ENCODE peak calls at places on chromosome 1, in four cellular contexts. One of them, this sample, is unnamed.

GRCh38 chr1:201682964-201683363 is 144.0 kb downstream of the NAV1 start:
- DNase-seq in stimulated activated CD8-positive, alpha-beta memory T cell treated with anti-CD3 and anti-CD28 coated beads, Interleukin-4, amount 100 ng/mL, for 1 hour: no peak
- DNase-seq in left ventricle myocardium inferior: no peak
- DNase-seq in heart right ventricle: no peak
- DNase-seq in this sample: no peak

GRCh38 chr1:156717411-156717810 is 10.9 kb upstream of the METTL25B start:
- DNase-seq in stimulated activated CD8-positive, alpha-beta memory T cell treated with anti-CD3 and anti-CD28 coated beads, Interleukin-4, amount 100 ng/mL, for 1 hour: no peak
- DNase-seq in left ventricle myocardium inferior: no peak
- DNase-seq in heart right ventricle: no peak
- DNase-seq in this sample: no peak

GRCh38 chr1:203644191-203644590 is 17.6 kb downstream of the ATP2B4 start:
- DNase-seq in stimulated activated CD8-positive, alpha-beta memory T cell treated with anti-CD3 and anti-CD28 coated beads, Interleukin-4, amount 100 ng/mL, for 1 hour: no peak
- DNase-seq in left ventricle myocardium inferior: no peak
- DNase-seq in heart right ventricle: no peak
- DNase-seq in this sample: no peak

GRCh38 chr1:25477448-25478034 is 46.8 kb downstream of the MACO1 start:
- DNase-seq in stimulated activated CD8-positive, alpha-beta memory T cell treated with anti-CD3 and anti-CD28 coated beads, Interleukin-4, amount 100 ng/mL, for 1 hour: no peak
- DNase-seq in left ventricle myocardium inferior: no peak
- DNase-seq in heart right ventricle: no peak
- DNase-seq in this sample: no peak

GRCh38 chr1:93980320-93980744 is 71.1 kb upstream of the GCLM start:
- DNase-seq in stimulated activated CD8-positive, alpha-beta memory T cell treated with anti-CD3 and anti-CD28 coated beads, Interleukin-4, amount 100 ng/mL, for 1 hour: no peak
- DNase-seq in left ventricle myocardium inferior: no peak
- DNase-seq in heart right ventricle: no peak
- DNase-seq in this sample: no peak

GRCh38 chr1:224182057-224182865 is 779 bp upstream of the DEGS1 start:
- DNase-seq in stimulated activated CD8-positive, alpha-beta memory T cell treated with anti-CD3 and anti-CD28 coated beads, Interleukin-4, amount 100 ng/mL, for 1 hour: no peak
- DNase-seq in left ventricle myocardium inferior: no peak
- DNase-seq in heart right ventricle: no peak
- DNase-seq in this sample: peak

GRCh38 chr1:212677573-212677972 is 22.1 kb downstream of the BATF3 start:
- DNase-seq in stimulated activated CD8-positive, alpha-beta memory T cell treated with anti-CD3 and anti-CD28 coated beads, Interleukin-4, amount 100 ng/mL, for 1 hour: no peak
- DNase-seq in left ventricle myocardium inferior: no peak
- DNase-seq in heart right ventricle: no peak
- DNase-seq in this sample: no peak

GRCh38 chr1:151508721-151509292 is 2.4 kb upstream of the CGN start:
- DNase-seq in stimulated activated CD8-positive, alpha-beta memory T cell treated with anti-CD3 and anti-CD28 coated beads, Interleukin-4, amount 100 ng/mL, for 1 hour: no peak
- DNase-seq in left ventricle myocardium inferior: no peak
- DNase-seq in heart right ventricle: no peak
- DNase-seq in this sample: no peak

GRCh38 chr1:110370827-110371226 is 20.0 kb downstream of the SLC16A4 start:
- DNase-seq in stimulated activated CD8-positive, alpha-beta memory T cell treated with anti-CD3 and anti-CD28 coated beads, Interleukin-4, amount 100 ng/mL, for 1 hour: no peak
- DNase-seq in left ventricle myocardium inferior: no peak
- DNase-seq in heart right ventricle: no peak
- DNase-seq in this sample: no peak

GRCh38 chr1:160837558-160838205 is 25.0 kb downstream of the CD244 start:
- DNase-seq in stimulated activated CD8-positive, alpha-beta memory T cell treated with anti-CD3 and anti-CD28 coated beads, Interleukin-4, amount 100 ng/mL, for 1 hour: peak
- DNase-seq in left ventricle myocardium inferior: peak
- DNase-seq in heart right ventricle: peak
- DNase-seq in this sample: peak

GRCh38 chr1:160097911-160098851 is at the start of gene IGSF8:
- DNase-seq in stimulated activated CD8-positive, alpha-beta memory T cell treated with anti-CD3 and anti-CD28 coated beads, Interleukin-4, amount 100 ng/mL, for 1 hour: peak
- DNase-seq in left ventricle myocardium inferior: peak
- DNase-seq in heart right ventricle: peak
- DNase-seq in this sample: peak

GRCh38 chr1:103561612-103562395 is 9.6 kb upstream of the AMY2B start:
- DNase-seq in stimulated activated CD8-positive, alpha-beta memory T cell treated with anti-CD3 and anti-CD28 coated beads, Interleukin-4, amount 100 ng/mL, for 1 hour: no peak
- DNase-seq in left ventricle myocardium inferior: no peak
- DNase-seq in heart right ventricle: no peak
- DNase-seq in this sample: no peak

GRCh38 chr1:32525053-32525452 is 14.2 kb upstream of the ZBTB8A start:
- DNase-seq in stimulated activated CD8-positive, alpha-beta memory T cell treated with anti-CD3 and anti-CD28 coated beads, Interleukin-4, amount 100 ng/mL, for 1 hour: no peak
- DNase-seq in left ventricle myocardium inferior: no peak
- DNase-seq in heart right ventricle: no peak
- DNase-seq in this sample: no peak

GRCh38 chr1:172513480-172513879 is 19.5 kb upstream of the SUCO start:
- DNase-seq in stimulated activated CD8-positive, alpha-beta memory T cell treated with anti-CD3 and anti-CD28 coated beads, Interleukin-4, amount 100 ng/mL, for 1 hour: no peak
- DNase-seq in left ventricle myocardium inferior: no peak
- DNase-seq in heart right ventricle: no peak
- DNase-seq in this sample: no peak

GRCh38 chr1:223401873-223402789 is 8.9 kb downstream of the CCDC185 start:
- DNase-seq in stimulated activated CD8-positive, alpha-beta memory T cell treated with anti-CD3 and anti-CD28 coated beads, Interleukin-4, amount 100 ng/mL, for 1 hour: no peak
- DNase-seq in left ventricle myocardium inferior: no peak
- DNase-seq in heart right ventricle: no peak
- DNase-seq in this sample: no peak

GRCh38 chr1:19390901-19391595 is 78.9 kb downstream of the SLC66A1 start:
- DNase-seq in stimulated activated CD8-positive, alpha-beta memory T cell treated with anti-CD3 and anti-CD28 coated beads, Interleukin-4, amount 100 ng/mL, for 1 hour: peak
- DNase-seq in left ventricle myocardium inferior: peak
- DNase-seq in heart right ventricle: peak
- DNase-seq in this sample: peak

GRCh38 chr1:43921022-43921421 is 12.6 kb upstream of the ARTN start:
- DNase-seq in stimulated activated CD8-positive, alpha-beta memory T cell treated with anti-CD3 and anti-CD28 coated beads, Interleukin-4, amount 100 ng/mL, for 1 hour: no peak
- DNase-seq in left ventricle myocardium inferior: no peak
- DNase-seq in heart right ventricle: no peak
- DNase-seq in this sample: no peak

GRCh38 chr1:54615531-54616245 is 7.6 kb downstream of the FAM151A start:
- DNase-seq in stimulated activated CD8-positive, alpha-beta memory T cell treated with anti-CD3 and anti-CD28 coated beads, Interleukin-4, amount 100 ng/mL, for 1 hour: no peak
- DNase-seq in left ventricle myocardium inferior: no peak
- DNase-seq in heart right ventricle: no peak
- DNase-seq in this sample: no peak

GRCh38 chr1:226121587-226122400 is 59.3 kb downstream of the H3-3A start:
- DNase-seq in stimulated activated CD8-positive, alpha-beta memory T cell treated with anti-CD3 and anti-CD28 coated beads, Interleukin-4, amount 100 ng/mL, for 1 hour: peak
- DNase-seq in left ventricle myocardium inferior: peak
- DNase-seq in heart right ventricle: peak
- DNase-seq in this sample: peak

GRCh38 chr1:222325506-222325905 is 222.4 kb downstream of the HHIPL2 start:
- DNase-seq in stimulated activated CD8-positive, alpha-beta memory T cell treated with anti-CD3 and anti-CD28 coated beads, Interleukin-4, amount 100 ng/mL, for 1 hour: no peak
- DNase-seq in left ventricle myocardium inferior: no peak
- DNase-seq in heart right ventricle: no peak
- DNase-seq in this sample: no peak

GRCh38 chr1:27591622-27592021 is 12.3 kb downstream of the AHDC1 start:
- DNase-seq in stimulated activated CD8-positive, alpha-beta memory T cell treated with anti-CD3 and anti-CD28 coated beads, Interleukin-4, amount 100 ng/mL, for 1 hour: no peak
- DNase-seq in left ventricle myocardium inferior: no peak
- DNase-seq in heart right ventricle: no peak
- DNase-seq in this sample: no peak

GRCh38 chr1:3476666-3477065 is 22.2 kb downstream of the ARHGEF16 start:
- DNase-seq in stimulated activated CD8-positive, alpha-beta memory T cell treated with anti-CD3 and anti-CD28 coated beads, Interleukin-4, amount 100 ng/mL, for 1 hour: no peak
- DNase-seq in left ventricle myocardium inferior: no peak
- DNase-seq in heart right ventricle: no peak
- DNase-seq in this sample: no peak

GRCh38 chr1:43007377-43008105 is 48.9 kb upstream of the SLC2A1 start:
- DNase-seq in stimulated activated CD8-positive, alpha-beta memory T cell treated with anti-CD3 and anti-CD28 coated beads, Interleukin-4, amount 100 ng/mL, for 1 hour: no peak
- DNase-seq in left ventricle myocardium inferior: no peak
- DNase-seq in heart right ventricle: no peak
- DNase-seq in this sample: no peak

GRCh38 chr1:99573431-99574217 is 72.3 kb upstream of the PALMD start:
- DNase-seq in stimulated activated CD8-positive, alpha-beta memory T cell treated with anti-CD3 and anti-CD28 coated beads, Interleukin-4, amount 100 ng/mL, for 1 hour: no peak
- DNase-seq in left ventricle myocardium inferior: peak
- DNase-seq in heart right ventricle: no peak
- DNase-seq in this sample: no peak